ENCODE peak calls at places on chromosomes 16 and 17, in four cellular contexts. M is hepatocyte, U is body of pancreas, R is trophoblast cell. G is an unnamed sample. For H3K27me3, the result is how much of the 10 kb centered on the place peaks cover.

GRCh38 chr16:28254158-28254557 is 38.2 kb upstream of the SBK1 start:
- DNase-seq in M (no peak), R (no peak), U (no peak), G (no peak)

GRCh38 chr17:40564883-40565744 is at the start of gene CCR7:
- DNase-seq in U (no peak), R (no peak), M (no peak), G (no peak)

GRCh38 chr16:27242868-27243590 is 25.5 kb downstream of the NSMCE1 start:
- DNase-seq in M (no peak), U (peak), R (peak), G (peak)

GRCh38 chr17:4105232-4105631 is 37.6 kb downstream of the ZZEF1 start:
- DNase-seq in M (peak), R (no peak), U (no peak), G (no peak)

GRCh38 chr17:33284022-33284421 is 9.1 kb downstream of the ASIC2 start:
- DNase-seq in R (peak), M (peak), U (peak), G (no peak)

GRCh38 chr16:16127469-16128116 is 95.7 kb downstream of the ABCC6 start:
- DNase-seq in U (peak), R (peak), M (peak), G (peak)

GRCh38 chr17:56755310-56755709 is 78.4 kb downstream of the C17orf67 start:
- DNase-seq in M (no peak), R (no peak), U (no peak), G (no peak)

GRCh38 chr17:21019976-21020575 is 22.7 kb downstream of the USP22 start:
- DNase-seq in U (peak), M (no peak), R (no peak), G (peak)

GRCh38 chr16:53257001-53257400 is 177.3 kb upstream of the RBL2 start:
- DNase-seq in U (no peak), M (no peak), R (peak), G (no peak)

GRCh38 chr17:40646791-40647548 is 648 bp downstream of the SMARCE1 start:
- DNase-seq in M (peak), U (peak), R (peak), G (no peak)

GRCh38 chr17:61133853-61134252 is 265.8 kb upstream of the TBX2 start:
- DNase-seq in U (no peak), M (no peak), R (no peak), G (no peak)

GRCh38 chr17:57881143-57881542 is 31.3 kb upstream of the MRPS23 start:
- DNase-seq in M (peak), U (no peak), R (peak), G (no peak)

GRCh38 chr16:80899804-80900592 is 95.6 kb upstream of the CDYL2 start:
- DNase-seq in R (peak), U (peak), M (peak), G (no peak)

GRCh38 chr16:70660672-70661350 is 14.5 kb downstream of the IL34 start:
- DNase-seq in M (no peak), R (no peak), U (no peak), G (peak)

GRCh38 chr17:58358408-58359172 is 6.6 kb upstream of the SUPT4H1 start:
- DNase-seq in M (no peak), U (no peak), R (no peak), G (peak)

GRCh38 chr17:29927546-29927945 is 2.5 kb downstream of the SSH2 start:
- DNase-seq in U (no peak), M (no peak), R (no peak), G (no peak)

GRCh38 chr17:4679652-4680051 is 24.3 kb downstream of the PELP1 start:
- DNase-seq in R (peak), U (no peak), M (peak), G (no peak)

GRCh38 chr16:10180771-10181163 is 1.5 kb downstream of the GRIN2A start:
- DNase-seq in R (peak), M (peak), U (peak), G (peak)

GRCh38 chr16:12208341-12209035 is 232.0 kb downstream of the SNX29 start:
- DNase-seq in U (no peak), R (peak), M (no peak), G (no peak)

GRCh38 chr16:13866073-13866472 is 53.9 kb upstream of the ERCC4 start:
- DNase-seq in M (peak), U (peak), R (peak), G (peak)

GRCh38 chr16:88810868-88811599 is 694 bp downstream of the APRT start:
- DNase-seq in U (peak), R (peak), M (peak), G (peak)

GRCh38 chr16:74570412-74571301 is 36.3 kb downstream of the GLG1 start:
- DNase-seq in U (no peak), M (peak), R (no peak), G (no peak)

GRCh38 chr17:39671651-39672521 is 3.6 kb downstream of the PNMT start:
- DNase-seq in R (peak), M (peak), U (peak), G (peak)

GRCh38 chr17:36949461-36949927 is 740 bp downstream of the AATF start:
- DNase-seq in R (peak), M (no peak), U (no peak), G (peak)

GRCh38 chr17:32518856-32519768 is 32.3 kb downstream of the CDK5R1 start:
- DNase-seq in U (peak), R (peak), M (peak), G (peak)

GRCh38 chr17:9115446-9116265 is 94.3 kb downstream of the NTN1 start:
- DNase-seq in M (peak), U (peak), R (peak), G (peak)

DNA sequence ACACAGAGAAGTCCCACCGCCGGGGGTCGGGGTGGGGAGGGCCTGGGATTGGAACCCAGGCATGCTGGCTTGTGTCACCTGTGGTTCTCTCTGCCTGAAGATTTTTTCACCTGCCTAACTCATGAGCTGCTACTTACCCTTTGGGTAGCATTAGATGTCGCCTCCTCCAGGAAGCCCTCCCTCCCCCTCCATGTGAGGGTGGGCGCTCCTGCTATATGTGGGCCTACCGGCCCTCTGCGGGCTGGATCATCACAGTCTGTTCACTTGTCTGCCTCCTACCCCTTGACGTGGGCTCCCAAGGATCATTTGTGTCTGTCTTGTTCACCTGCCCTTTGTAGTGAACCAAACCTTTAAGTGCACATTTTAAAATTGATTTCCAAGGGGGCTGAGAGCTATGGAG is 106.8 kb downstream of the SEC14L1 start:
- DNase-seq in M (no peak), U (no peak), R (no peak), G (no peak)
- H3K4me3 ChIP-seq in M (no peak), U (no peak), R (peak), G (peak)

GRCh38 chr17:76139261-76139752 is 1.7 kb downstream of the FOXJ1 start:
- DNase-seq in R (peak), U (no peak), M (no peak), G (peak)
- H3K27me3 ChIP-seq in R (half or more), U (under half), M (half or more), G (half or more)

DNA sequence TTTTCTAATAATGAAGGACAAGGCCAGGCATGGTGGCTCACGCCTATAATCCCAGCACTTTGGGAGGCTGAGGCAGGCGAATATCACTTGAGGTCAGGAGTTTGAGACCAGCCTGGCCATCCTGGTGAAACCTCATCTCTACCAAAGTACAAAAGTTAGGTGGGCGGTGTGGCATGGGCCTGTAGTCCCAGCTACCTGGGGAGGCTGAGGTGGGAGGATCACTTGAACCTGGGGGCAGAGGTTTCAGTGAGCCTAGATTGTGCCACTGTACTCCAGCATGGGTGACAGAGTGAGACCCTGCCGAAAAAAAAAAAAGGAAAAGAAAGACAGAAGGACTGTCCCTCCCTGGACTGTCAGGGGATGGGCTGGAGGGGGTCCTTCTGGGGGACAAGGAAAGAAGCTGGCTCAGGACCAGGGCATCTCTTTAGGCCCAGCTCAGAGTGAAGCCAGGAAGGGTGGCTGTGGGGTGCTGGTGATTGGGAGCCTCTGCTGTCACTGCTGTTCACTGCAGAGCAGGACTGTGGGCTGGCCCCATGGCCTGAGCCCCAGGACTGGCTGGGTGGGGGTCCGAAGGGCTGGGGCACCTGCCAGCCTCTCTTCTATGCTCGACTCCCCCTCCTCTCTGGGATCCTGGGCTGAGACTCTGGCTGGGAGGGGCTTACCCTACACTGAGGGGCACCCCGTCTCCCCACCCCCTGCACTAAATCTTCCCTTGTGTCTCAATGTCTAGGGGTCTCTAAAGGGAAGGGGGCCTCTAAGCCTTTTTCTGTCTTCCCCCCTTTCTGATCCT is 909 bp upstream of the ARHGAP23 start:
- DNase-seq in R (no peak), U (no peak), M (no peak), G (peak)
- H3K4me3 ChIP-seq in R (no peak), U (no peak), M (peak), G (peak)

DNA sequence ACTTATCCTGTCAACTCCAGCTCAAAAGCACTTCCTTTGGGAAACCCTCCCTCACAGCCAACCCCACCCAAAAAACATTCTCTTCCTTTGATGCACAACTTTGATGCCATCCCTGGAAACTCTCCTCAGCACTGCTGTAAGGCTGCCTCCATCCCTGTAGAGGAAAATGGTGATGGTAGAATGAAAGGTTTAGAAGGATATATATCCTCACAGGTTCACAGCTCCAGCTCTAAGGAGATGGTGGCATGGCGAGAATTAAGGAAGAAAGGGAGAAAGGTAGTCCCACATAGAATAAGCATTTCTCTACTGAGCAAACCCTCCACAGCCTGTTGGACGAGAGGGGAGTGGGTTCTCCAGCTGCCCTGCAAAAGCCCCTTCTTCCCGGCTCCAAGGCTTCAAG is 2.2 kb upstream of the DLX4 start:
- DNase-seq in U (no peak), M (no peak), R (no peak), G (no peak)
- H3K27me3 ChIP-seq in U (under half), M (half or more), R (half or more), G (half or more)

GRCh38 chr17:73262676-73263642 is 1.3 kb upstream of the CPSF4L start:
- DNase-seq in U (peak), M (no peak), R (no peak), G (peak)

GRCh38 chr17:73257516-73257915 is 4.2 kb downstream of the CPSF4L start:
- DNase-seq in R (no peak), U (no peak), M (no peak), G (peak)

GRCh38 chr17:73265646-73266640 is 4.3 kb upstream of the CPSF4L start:
- DNase-seq in R (peak), U (no peak), M (no peak), G (no peak)

GRCh38 chr17:73261617-73261951 is at the start of gene CPSF4L:
- DNase-seq in U (no peak), R (no peak), M (no peak), G (peak)

DNA sequence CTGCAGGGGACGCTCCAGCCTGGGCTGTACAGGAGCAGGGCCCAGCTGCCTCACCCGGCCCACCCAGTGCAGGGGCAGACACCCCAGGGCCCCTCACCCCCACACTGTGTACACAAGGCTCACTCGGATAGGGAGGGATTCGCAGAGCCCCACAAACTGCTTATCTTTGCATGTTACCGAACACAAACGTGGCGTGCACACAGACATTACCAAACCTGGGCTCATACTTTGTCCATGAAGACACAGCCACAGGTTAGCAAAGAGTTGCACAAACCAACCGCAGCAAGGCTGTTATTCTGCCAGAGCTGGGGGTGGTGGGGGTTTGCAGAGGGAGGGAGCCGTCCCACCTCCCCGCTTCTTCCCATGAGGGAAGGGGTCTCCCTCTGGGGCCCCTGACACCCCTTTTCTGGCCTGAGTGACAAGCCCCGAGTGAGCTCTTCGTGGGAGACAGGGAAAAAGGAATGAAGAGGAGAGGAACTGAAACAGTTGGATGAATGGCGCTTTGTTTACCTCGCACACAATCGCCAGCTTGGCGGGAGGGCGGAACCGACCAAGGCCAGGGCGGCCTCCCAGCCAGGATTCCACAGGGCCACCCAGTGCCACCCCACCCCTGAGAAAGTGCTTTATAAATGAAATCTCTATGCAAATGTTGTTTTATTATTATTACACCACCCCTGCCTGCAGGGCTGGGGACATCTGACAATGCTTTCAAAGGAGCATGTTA is 434 bp upstream of the CPSF4L start:
- DNase-seq in R (no peak), U (peak), M (peak), G (peak)
- H3K4me3 ChIP-seq in R (no peak), U (no peak), M (no peak), G (no peak)

GRCh38 chr17:44972953-44973352 is 4.8 kb upstream of the C1QL1 start:
- DNase-seq in U (no peak), R (peak), M (no peak), G (no peak)

GRCh38 chr17:44978807-44979206 is 10.7 kb upstream of the C1QL1 start:
- DNase-seq in U (no peak), M (no peak), R (no peak), G (no peak)

GRCh38 chr17:44977740-44978584 is 9.9 kb upstream of the C1QL1 start:
- DNase-seq in M (no peak), R (no peak), U (no peak), G (peak)

GRCh38 chr17:44977065-44977464 is 9.0 kb upstream of the C1QL1 start:
- DNase-seq in R (no peak), M (no peak), U (no peak), G (no peak)

GRCh38 chr17:44976198-44976597 is 8.1 kb upstream of the C1QL1 start:
- DNase-seq in U (no peak), R (peak), M (no peak), G (no peak)
- H3K27me3 ChIP-seq in U (under half), R (under half), M (under half), G (under half)

GRCh38 chr16:57470683-57471082 is 8.2 kb downstream of the POLR2C start:
- DNase-seq in R (no peak), M (peak), U (peak), G (no peak)

GRCh38 chr16:57471209-57471608 is 8.7 kb downstream of the POLR2C start:
- DNase-seq in M (no peak), R (no peak), U (no peak), G (no peak)

GRCh38 chr16:57469917-57470470 is 7.5 kb downstream of the POLR2C start:
- DNase-seq in R (no peak), M (no peak), U (no peak), G (no peak)

GRCh38 chr16:57468346-57468745 is 5.9 kb downstream of the POLR2C start:
- DNase-seq in U (no peak), M (no peak), R (no peak), G (no peak)

DNA sequence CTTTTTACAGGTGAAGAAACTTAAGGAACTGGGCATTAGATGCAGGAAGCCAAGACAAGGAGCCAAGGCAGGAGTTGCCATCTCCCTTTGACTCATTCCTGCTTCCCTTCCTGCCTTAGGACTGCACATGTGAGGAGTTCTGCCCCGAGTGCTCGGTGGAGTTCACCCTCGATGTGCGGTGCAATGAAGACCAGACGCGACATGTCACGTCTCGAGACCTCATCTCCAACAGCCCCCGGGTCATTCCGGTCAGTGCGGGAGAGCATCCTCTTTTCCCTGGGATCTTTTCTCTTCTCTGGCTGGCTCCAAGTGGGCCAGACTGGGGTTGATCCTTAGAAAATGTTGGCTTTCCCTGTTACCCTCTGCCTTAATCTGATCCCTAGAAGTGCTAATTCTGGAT is 6.6 kb downstream of the POLR2C start:
- DNase-seq in U (no peak), M (no peak), R (no peak), G (no peak)
- H3K4me3 ChIP-seq in U (no peak), M (no peak), R (no peak), G (no peak)

GRCh38 chr17:79192503-79193500 is 118.2 kb downstream of the ENGASE start:
- DNase-seq in R (peak), U (peak), M (peak), G (peak)
- H3K27me3 ChIP-seq in R (under half), U (under half), M (under half), G (under half)